ENCODE peak calls at places on chromosomes 12 and 14, in ten cellular contexts. K, I, G, N, F, Q, L, H, O and S are unnamed samples.

GRCh38 chr14:62897057-62897456 is 148.2 kb downstream of the KCNH5 start:
- DNase-seq in K (no peak), I (no peak), G (no peak), N (no peak), F (no peak), Q (no peak), L (no peak), H (no peak), O (no peak), S (no peak)

GRCh38 chr12:94147991-94148840 is at the start of gene PLXNC1:
- DNase-seq in K (peak; percentile 75), I (no peak), G (peak; percentile 60), N (peak; percentile 81), F (peak; percentile 60), Q (peak; percentile 28), L (no peak), H (peak; percentile 51), O (no peak), S (no peak)

GRCh38 chr12:119804011-119804641 is 73.0 kb downstream of the CIT start:
- DNase-seq in K (peak; percentile 77), I (no peak), G (peak; percentile 87), N (peak; percentile 55), F (peak; percentile 72), Q (peak; percentile 76), L (no peak), H (peak; percentile 73), O (peak; percentile 90), S (no peak)

GRCh38 chr14:92969470-92970232 is 46.7 kb downstream of the CHGA start:
- DNase-seq in K (no peak), I (no peak), G (no peak), N (peak; percentile 52), F (no peak), Q (no peak), L (no peak), H (no peak), O (no peak), S (no peak)

GRCh38 chr12:67579662-67580003 is 68.9 kb upstream of the DYRK2 start:
- DNase-seq in K (no peak), I (no peak), G (no peak), N (no peak), F (no peak), Q (no peak), L (no peak), H (no peak), O (no peak), S (no peak)

GRCh38 chr12:48105321-48105866 is 485 bp downstream of the SENP1 start:
- DNase-seq in K (peak; percentile 70), I (no peak), G (no peak), N (no peak), F (no peak), Q (no peak), L (peak; percentile 38), H (peak; percentile 43), O (no peak), S (no peak)

GRCh38 chr12:84694111-84694510 is 218.5 kb downstream of the SLC6A15 start:
- DNase-seq in K (no peak), I (no peak), G (no peak), N (no peak), F (no peak), Q (no peak), L (no peak), H (no peak), O (no peak), S (no peak)

GRCh38 chr12:88944403-88944802 is 364.1 kb upstream of the KITLG start:
- DNase-seq in K (no peak), I (no peak), G (no peak), N (no peak), F (no peak), Q (no peak), L (no peak), H (peak; percentile 77), O (no peak), S (no peak)

GRCh38 chr14:66405158-66405557 is 81.0 kb upstream of the CCDC196 start:
- DNase-seq in K (no peak), I (no peak), G (no peak), N (no peak), F (no peak), Q (peak; percentile 26), L (no peak), H (peak; percentile 43), O (no peak), S (no peak)

GRCh38 chr12:111753144-111753881 is 13.4 kb upstream of the ALDH2 start:
- DNase-seq in K (no peak), I (peak; percentile 69), G (peak; percentile 75), N (peak; percentile 75), F (peak; percentile 61), Q (peak; percentile 72), L (no peak), H (peak; percentile 59), O (no peak), S (no peak)

GRCh38 chr12:98456583-98457573 is 58.5 kb upstream of the TMPO start:
- DNase-seq in K (peak; percentile 73), I (no peak), G (peak; percentile 74), N (peak; percentile 73), F (peak; percentile 76), Q (peak; percentile 62), L (no peak), H (peak; percentile 30), O (no peak), S (no peak)

GRCh38 chr14:65502676-65503124 is 90.2 kb downstream of the FUT8 start:
- DNase-seq in K (no peak), I (no peak), G (no peak), N (no peak), F (no peak), Q (no peak), L (peak; percentile 62), H (peak; percentile 92), O (no peak), S (no peak)

GRCh38 chr14:103861413-103862392 is 14.3 kb upstream of the PPP1R13B start:
- DNase-seq in K (no peak), I (no peak), G (no peak), N (peak; percentile 27), F (no peak), Q (no peak), L (no peak), H (no peak), O (no peak), S (no peak)

GRCh38 chr14:35374273-35374681 is 30.3 kb downstream of the NFKBIA start:
- DNase-seq in K (no peak), I (no peak), G (no peak), N (peak; percentile 71), F (no peak), Q (peak; percentile 62), L (no peak), H (peak; percentile 99), O (no peak), S (no peak)

GRCh38 chr12:55072093-55072492 is 52.3 kb downstream of the NEUROD4 start:
- DNase-seq in K (no peak), I (no peak), G (peak; percentile 80), N (peak; percentile 69), F (peak; percentile 27), Q (peak; percentile 77), L (no peak), H (peak; percentile 29), O (no peak), S (peak; percentile 24)
- TF ChIP-seq CTCF in K (peak; percentile 49), I (no peak), G (peak; percentile 33), N (peak; percentile 46), F (peak; percentile 31), Q (peak; percentile 56), L (peak; percentile 79), H (peak; percentile 35), O (no peak), S (peak; percentile 79)

GRCh38 chr12:128387811-128388422 is 120.9 kb downstream of the TMEM132C start:
- DNase-seq in K (no peak), I (peak; percentile 61), G (no peak), N (peak; percentile 57), F (peak; percentile 80), Q (peak; percentile 2), L (no peak), H (peak; percentile 1), O (peak; percentile 83), S (no peak)
- TF ChIP-seq CTCF in K (peak; percentile 85), I (no peak), G (no peak), N (peak; percentile 60), F (peak; percentile 76), Q (no peak), L (peak; percentile 78), H (peak; percentile 29), O (peak; percentile 21), S (peak; percentile 68)

DNA sequence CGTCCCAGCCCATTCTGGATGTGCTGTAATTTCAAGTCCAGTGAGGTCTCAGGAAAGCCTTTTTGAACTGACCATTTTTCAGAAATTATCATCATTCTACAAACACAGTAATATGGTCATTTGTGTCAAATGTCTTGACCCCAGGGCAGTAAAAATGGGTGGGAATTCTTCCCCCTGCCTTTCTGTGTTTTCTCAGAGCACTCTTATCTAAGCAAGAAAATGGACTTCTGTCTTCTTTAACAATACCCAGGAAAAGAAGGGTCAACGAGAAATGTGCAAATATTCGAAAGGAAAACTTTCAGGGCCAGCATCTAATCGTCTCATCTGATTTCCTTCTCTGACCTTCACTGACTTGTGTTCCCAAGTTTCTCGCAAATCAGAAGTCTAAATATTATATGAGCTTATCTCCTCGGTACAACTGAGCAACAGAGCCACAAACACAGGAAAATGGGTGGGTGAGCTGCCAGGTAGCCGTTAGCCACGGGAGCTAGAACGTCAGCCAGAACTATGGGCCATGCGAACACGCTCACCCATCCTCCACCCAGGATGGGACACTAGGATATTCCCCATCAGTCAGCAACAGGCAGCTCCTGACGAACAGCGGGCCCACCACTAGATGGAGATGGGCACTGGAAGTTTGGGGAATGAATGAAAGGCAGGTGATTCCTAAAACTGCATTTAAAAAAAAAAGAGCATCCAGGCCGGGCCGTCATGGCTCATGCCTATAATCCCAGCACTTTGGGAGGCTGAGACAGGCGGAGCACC is 57.1 kb downstream of the VWF start:
- DNase-seq in K (no peak), I (no peak), G (peak; percentile 75), N (no peak), F (peak; percentile 38), Q (peak; percentile 58), L (no peak), H (peak; percentile 41), O (no peak), S (no peak)
- TF ChIP-seq CTCF in K (peak; percentile 56), I (no peak), G (no peak), N (peak; percentile 40), F (peak; percentile 40), Q (peak; percentile 44), L (peak; percentile 5), H (peak; percentile 48), O (peak; percentile 55), S (no peak)

GRCh38 chr12:12039897-12040296 is 30.8 kb upstream of the BCL2L14 start:
- DNase-seq in K (no peak), I (no peak), G (no peak), N (no peak), F (no peak), Q (no peak), L (no peak), H (no peak), O (peak; percentile 21), S (no peak)
- TF ChIP-seq CTCF in K (no peak), I (no peak), G (no peak), N (no peak), F (no peak), Q (no peak), L (no peak), H (no peak), O (no peak), S (no peak)